ENCODE peak calls at places on chromosomes 12 and 14, in six cellular contexts. E, Q, T, Z, R and B are unnamed samples. For H3K4me1, the result is how much of the 10 kb centered on the place peaks cover.

GRCh38 chr14:76208340-76208739 is 56.6 kb downstream of the GPATCH2L start:
- DNase-seq in T (no peak), Z (no peak), Q (no peak), R (no peak), E (no peak), B (no peak)

GRCh38 chr14:102928412-102929348 is 6.2 kb downstream of the AMN start:
- DNase-seq in T (peak), R (peak), E (no peak), Q (no peak), Z (peak), B (peak)

GRCh38 chr14:36105401-36105800 is 71.1 kb downstream of the PTCSC3 start:
- DNase-seq in E (no peak), T (no peak), Z (no peak), R (no peak), Q (no peak), B (no peak)

GRCh38 chr14:49692895-49693737 is at the start of gene KLHDC1:
- DNase-seq in Z (peak), Q (peak), R (peak), E (peak), T (peak), B (peak)

GRCh38 chr12:84982888-84983287 is 53.2 kb downstream of the TSPAN19 start:
- DNase-seq in E (no peak), T (no peak), Z (no peak), R (no peak), Q (no peak), B (no peak)

GRCh38 chr12:100293017-100293416 is 26.0 kb downstream of the SCYL2 start:
- DNase-seq in R (no peak), Q (no peak), T (no peak), E (no peak), Z (no peak), B (no peak)

GRCh38 chr12:57461326-57461903 is 1.8 kb downstream of the GLI1 start:
- DNase-seq in R (peak), Q (no peak), E (peak), T (peak), Z (peak), B (peak)

GRCh38 chr12:25324861-25325260 is 74.1 kb upstream of the KRAS start:
- DNase-seq in T (no peak), E (no peak), Z (no peak), Q (no peak), R (no peak), B (no peak)

GRCh38 chr14:50757702-50758101 is 73.3 kb downstream of the NIN start:
- DNase-seq in R (no peak), Z (no peak), T (no peak), Q (no peak), E (no peak), B (no peak)

GRCh38 chr14:50758279-50758678 is 72.7 kb downstream of the NIN start:
- DNase-seq in E (no peak), Q (no peak), R (no peak), T (no peak), Z (no peak), B (no peak)

GRCh38 chr14:50759800-50760543 is 71.0 kb downstream of the NIN start:
- DNase-seq in R (no peak), E (no peak), Z (no peak), T (no peak), Q (no peak), B (no peak)

GRCh38 chr14:50756300-50756699 is 74.7 kb downstream of the NIN start:
- DNase-seq in E (no peak), Q (no peak), T (no peak), R (no peak), Z (no peak), B (no peak)

GRCh38 chr14:50758945-50759344 is 72.0 kb downstream of the NIN start:
- DNase-seq in R (no peak), Q (no peak), E (no peak), T (no peak), Z (no peak), B (no peak)
- H3K4me3 ChIP-seq in R (no peak), Q (no peak), E (no peak), T (no peak), Z (peak), B (no peak)

DNA sequence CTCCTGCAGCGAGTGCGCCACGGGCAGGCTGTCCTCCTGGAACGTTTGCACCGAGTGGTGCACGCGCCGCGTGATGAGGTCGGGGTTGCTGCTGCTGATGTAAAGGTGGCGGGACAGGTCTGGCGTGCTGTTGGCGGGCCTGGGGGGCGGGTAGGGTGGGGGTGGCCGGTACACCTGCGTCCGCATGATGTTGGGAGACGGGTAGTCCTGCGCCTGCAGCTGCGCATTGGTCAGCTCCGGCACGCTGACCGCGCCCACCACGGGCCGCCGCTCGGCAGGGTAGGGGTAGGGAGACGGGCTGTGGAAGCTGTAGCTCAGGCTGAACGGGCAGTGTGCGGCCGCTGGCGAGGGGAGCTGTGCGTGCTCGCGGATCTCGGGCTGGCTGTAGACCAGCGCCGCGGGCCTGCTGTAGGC is 75.2 kb downstream of the PTPN21 start:
- DNase-seq in Q (no peak), E (no peak), R (no peak), Z (no peak), T (no peak), B (no peak)
- H3K27ac ChIP-seq in Q (no peak), E (no peak), R (no peak), Z (no peak), T (no peak), B (no peak)

DNA sequence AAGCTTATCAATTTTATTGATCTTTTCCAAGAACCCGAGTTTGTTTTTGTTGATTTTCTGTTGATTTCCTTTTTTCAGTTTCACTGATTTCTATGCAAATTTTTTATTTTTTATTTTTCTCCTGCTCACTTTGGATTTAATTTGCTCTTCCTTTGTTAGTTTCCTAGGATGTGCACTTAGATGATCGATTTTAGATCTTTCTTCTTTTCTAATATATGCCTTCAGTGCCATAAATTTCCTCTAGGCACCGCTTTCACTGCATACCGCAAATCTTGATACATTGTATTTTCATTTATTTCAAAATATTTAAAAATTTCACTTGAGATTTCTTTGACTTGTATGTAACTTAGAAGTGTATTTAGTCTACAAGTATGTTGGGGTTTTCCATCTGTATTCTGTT is 9.5 kb downstream of the TOGARAM1 start:
- DNase-seq in R (no peak), Q (no peak), Z (no peak), E (no peak), T (no peak), B (no peak)
- H3K4me1 ChIP-seq in R (under half), Q (under half), Z (under half), E (under half), T (under half), B (under half)

GRCh38 chr12:83474369-83474768 is 787.7 kb downstream of the TMTC2 start:
- DNase-seq in Z (no peak), R (no peak), E (no peak), T (no peak), Q (no peak), B (no peak)
- H3K4me3 ChIP-seq in Z (no peak), R (no peak), E (no peak), T (no peak), Q (no peak), B (no peak)

GRCh38 chr12:122903704-122904034 is 7.7 kb upstream of the VPS37B start:
- DNase-seq in Z (no peak), R (no peak), Q (no peak), E (no peak), T (no peak), B (no peak)
- H3K27ac ChIP-seq in Z (no peak), R (no peak), Q (no peak), E (no peak), T (no peak), B (no peak)

GRCh38 chr12:4626543-4626942 is 22.3 kb downstream of the AKAP3 start:
- DNase-seq in Z (no peak), R (no peak), E (no peak), T (no peak), Q (no peak), B (no peak)

GRCh38 chr12:4628406-4628805 is 20.4 kb downstream of the AKAP3 start:
- DNase-seq in R (no peak), Q (no peak), Z (no peak), E (no peak), T (no peak), B (no peak)

GRCh38 chr12:4630262-4630661 is 18.6 kb downstream of the AKAP3 start:
- DNase-seq in E (no peak), Z (no peak), Q (no peak), R (no peak), T (no peak), B (no peak)
- H3K4me1 ChIP-seq in E (under half), Z (under half), Q (under half), R (under half), T (under half), B (under half)

GRCh38 chr12:6207254-6207942 is 7.2 kb downstream of the CD9 start:
- DNase-seq in Z (no peak), T (no peak), R (no peak), E (no peak), Q (no peak), B (no peak)

GRCh38 chr12:6206327-6206726 is 6.1 kb downstream of the CD9 start:
- DNase-seq in Z (no peak), T (peak), Q (no peak), R (no peak), E (no peak), B (no peak)

GRCh38 chr12:6205761-6206160 is 5.6 kb downstream of the CD9 start:
- DNase-seq in Z (no peak), E (no peak), T (no peak), Q (no peak), R (no peak), B (no peak)

GRCh38 chr12:6204533-6205143 is 4.4 kb downstream of the CD9 start:
- DNase-seq in E (no peak), Q (no peak), R (no peak), Z (no peak), T (no peak), B (no peak)

DNA sequence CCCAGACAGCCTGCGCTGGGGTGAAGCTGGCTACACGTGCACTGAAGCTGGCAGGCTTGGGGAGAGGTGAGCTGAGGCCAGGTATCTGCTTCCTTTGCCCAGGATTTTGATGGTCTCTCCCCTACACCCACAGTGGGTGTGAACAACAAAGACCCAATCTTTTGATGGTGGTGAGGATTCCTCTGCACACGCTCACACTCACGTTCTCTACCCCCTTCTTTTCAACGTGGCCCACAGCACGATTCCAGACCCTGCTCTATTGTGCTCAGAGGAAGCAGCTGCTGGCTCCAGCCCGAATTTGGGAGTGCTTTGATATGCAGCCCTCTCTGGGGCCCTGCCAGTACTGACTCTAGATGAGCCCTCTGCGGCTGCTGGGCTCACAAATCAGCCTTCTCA is 4.9 kb downstream of the CD9 start:
- DNase-seq in R (peak), Q (no peak), T (peak), Z (peak), E (peak), B (peak)
- H3K4me3 ChIP-seq in R (peak), Q (peak), T (no peak), Z (peak), E (no peak), B (no peak)

GRCh38 chr12:92032101-92032500 is 113.5 kb downstream of the BTG1 start:
- DNase-seq in Z (no peak), Q (no peak), E (no peak), R (no peak), T (no peak), B (no peak)

GRCh38 chr12:92034858-92035401 is 110.7 kb downstream of the BTG1 start:
- DNase-seq in T (peak), Q (peak), R (peak), E (peak), Z (peak), B (peak)

GRCh38 chr12:92032965-92033364 is 112.7 kb downstream of the BTG1 start:
- DNase-seq in Z (no peak), E (no peak), T (no peak), Q (no peak), R (no peak), B (no peak)

GRCh38 chr12:92035477-92035876 is 110.2 kb downstream of the BTG1 start:
- DNase-seq in E (no peak), Z (no peak), T (no peak), Q (no peak), R (no peak), B (no peak)

GRCh38 chr12:92034083-92034482 is 111.6 kb downstream of the BTG1 start:
- DNase-seq in E (no peak), R (no peak), T (no peak), Q (no peak), Z (no peak), B (no peak)
- H3K27ac ChIP-seq in E (no peak), R (no peak), T (no peak), Q (peak), Z (no peak), B (peak)

GRCh38 chr14:104602315-104602932 is 2.1 kb downstream of the TMEM179 start:
- DNase-seq in Z (peak), R (no peak), E (no peak), Q (no peak), T (no peak), B (no peak)
- H3K4me1 ChIP-seq in Z (under half), R (under half), E (under half), Q (under half), T (under half), B (under half)

GRCh38 chr12:117835113-117835512 is 133.7 kb downstream of the KSR2 start:
- DNase-seq in E (no peak), Q (no peak), R (no peak), T (no peak), Z (no peak), B (no peak)

GRCh38 chr12:117842220-117842619 is 126.6 kb downstream of the KSR2 start:
- DNase-seq in Z (no peak), E (no peak), T (no peak), R (no peak), Q (no peak), B (no peak)

GRCh38 chr12:117836476-117836875 is 132.3 kb downstream of the KSR2 start:
- DNase-seq in T (no peak), E (no peak), Z (no peak), R (no peak), Q (no peak), B (no peak)

GRCh38 chr12:117836999-117837736 is 131.6 kb downstream of the KSR2 start:
- DNase-seq in Q (peak), Z (peak), R (peak), T (peak), E (peak), B (peak)

GRCh38 chr12:117837737-117838050 is 131.1 kb downstream of the KSR2 start:
- DNase-seq in R (no peak), E (no peak), Q (no peak), Z (no peak), T (no peak), B (no peak)
- H3K4me3 ChIP-seq in R (no peak), E (no peak), Q (no peak), Z (no peak), T (no peak), B (no peak)